ENCODE peak calls at places on chromosomes 11 and 22, in six cellular contexts. One of them, this sample, is unnamed.

GRCh38 chr11:35235944-35236666 is 97.1 kb downstream of the CD44 start:
- DNase-seq in IMR-90: no peak
- DNase-seq in H1: no peak
- DNase-seq in mesendoderm: no peak
- DNase-seq in mesenchymal stem cell: no peak
- DNase-seq in trophoblast cell: no peak
- DNase-seq in this sample: no peak

GRCh38 chr11:61975638-61976419 is 8.4 kb upstream of the FTH1 start:
- DNase-seq in IMR-90: no peak
- DNase-seq in H1: no peak
- DNase-seq in mesendoderm: no peak
- DNase-seq in mesenchymal stem cell: no peak
- DNase-seq in trophoblast cell: no peak
- DNase-seq in this sample: no peak

GRCh38 chr11:42329930-42330555 is 870.6 kb upstream of the LRRC4C start:
- DNase-seq in IMR-90: no peak
- DNase-seq in H1: no peak
- DNase-seq in mesendoderm: no peak
- DNase-seq in mesenchymal stem cell: no peak
- DNase-seq in trophoblast cell: no peak
- DNase-seq in this sample: no peak

GRCh38 chr11:11230802-11231562 is 122.1 kb downstream of the CSNK2A3 start:
- DNase-seq in IMR-90: no peak
- DNase-seq in H1: peak; percentile 79
- DNase-seq in mesendoderm: peak; percentile 64
- DNase-seq in mesenchymal stem cell: no peak
- DNase-seq in trophoblast cell: peak; percentile 22
- DNase-seq in this sample: no peak

GRCh38 chr11:63775221-63775620 is 6.6 kb upstream of the ZFTA start:
- DNase-seq in IMR-90: peak; percentile 40
- DNase-seq in H1: no peak
- DNase-seq in mesendoderm: no peak
- DNase-seq in mesenchymal stem cell: peak; percentile 79
- DNase-seq in trophoblast cell: no peak
- DNase-seq in this sample: no peak

GRCh38 chr22:23121026-23121823 is 20.6 kb downstream of the RSPH14 start:
- DNase-seq in IMR-90: peak; percentile 32
- DNase-seq in H1: no peak
- DNase-seq in mesendoderm: peak; percentile 30
- DNase-seq in mesenchymal stem cell: no peak
- DNase-seq in trophoblast cell: peak; percentile 19
- DNase-seq in this sample: no peak

GRCh38 chr22:31098633-31099110 is 8.7 kb downstream of the SELENOM start:
- DNase-seq in IMR-90: no peak
- DNase-seq in H1: peak; percentile 88
- DNase-seq in mesendoderm: peak; percentile 81
- DNase-seq in mesenchymal stem cell: no peak
- DNase-seq in trophoblast cell: no peak
- DNase-seq in this sample: no peak

GRCh38 chr11:101397941-101398340 is 185.9 kb downstream of the TRPC6 start:
- DNase-seq in IMR-90: no peak
- DNase-seq in H1: no peak
- DNase-seq in mesendoderm: no peak
- DNase-seq in mesenchymal stem cell: no peak
- DNase-seq in trophoblast cell: no peak
- DNase-seq in this sample: no peak

GRCh38 chr11:57972013-57972367 is 51.7 kb upstream of the OR9Q1 start:
- DNase-seq in IMR-90: no peak
- DNase-seq in H1: no peak
- DNase-seq in mesendoderm: no peak
- DNase-seq in mesenchymal stem cell: no peak
- DNase-seq in trophoblast cell: no peak
- DNase-seq in this sample: no peak

GRCh38 chr11:64998141-64998540 is 1.4 kb upstream of the BATF2 start:
- DNase-seq in IMR-90: no peak
- DNase-seq in H1: no peak
- DNase-seq in mesendoderm: peak; percentile 48
- DNase-seq in mesenchymal stem cell: no peak
- DNase-seq in trophoblast cell: peak; percentile 94
- DNase-seq in this sample: no peak

GRCh38 chr22:43205261-43205691 is 18.3 kb upstream of the TTLL12 start:
- DNase-seq in IMR-90: no peak
- DNase-seq in H1: no peak
- DNase-seq in mesendoderm: no peak
- DNase-seq in mesenchymal stem cell: no peak
- DNase-seq in trophoblast cell: no peak
- DNase-seq in this sample: no peak

GRCh38 chr11:77346906-77347603 is 45.6 kb upstream of the GDPD4 start:
- DNase-seq in IMR-90: peak; percentile 94
- DNase-seq in H1: no peak
- DNase-seq in mesendoderm: peak; percentile 87
- DNase-seq in mesenchymal stem cell: peak; percentile 75
- DNase-seq in trophoblast cell: peak; percentile 73
- DNase-seq in this sample: no peak

GRCh38 chr11:130052556-130052955 is 17.1 kb upstream of the APLP2 start:
- DNase-seq in IMR-90: no peak
- DNase-seq in H1: no peak
- DNase-seq in mesendoderm: no peak
- DNase-seq in mesenchymal stem cell: no peak
- DNase-seq in trophoblast cell: no peak
- DNase-seq in this sample: no peak

GRCh38 chr22:30877662-30878515 is 90.7 kb downstream of the MORC2 start:
- DNase-seq in IMR-90: no peak
- DNase-seq in H1: no peak
- DNase-seq in mesendoderm: no peak
- DNase-seq in mesenchymal stem cell: no peak
- DNase-seq in trophoblast cell: no peak
- DNase-seq in this sample: no peak

GRCh38 chr11:82854242-82854641 is 46.0 kb downstream of the PRCP start:
- DNase-seq in IMR-90: peak; percentile 13
- DNase-seq in H1: no peak
- DNase-seq in mesendoderm: no peak
- DNase-seq in mesenchymal stem cell: no peak
- DNase-seq in trophoblast cell: no peak
- DNase-seq in this sample: no peak

GRCh38 chr11:47248304-47248663 is 330 bp downstream of the ACP2 start:
- DNase-seq in IMR-90: peak; percentile 57
- DNase-seq in H1: no peak
- DNase-seq in mesendoderm: no peak
- DNase-seq in mesenchymal stem cell: peak; percentile 61
- DNase-seq in trophoblast cell: no peak
- DNase-seq in this sample: peak; percentile 51

GRCh38 chr11:122922893-122923292 is 40.3 kb downstream of the JHY start:
- DNase-seq in IMR-90: no peak
- DNase-seq in H1: no peak
- DNase-seq in mesendoderm: no peak
- DNase-seq in mesenchymal stem cell: no peak
- DNase-seq in trophoblast cell: peak; percentile 17
- DNase-seq in this sample: no peak

GRCh38 chr22:49418341-49418894 is 409.3 kb downstream of the BRD1 start:
- DNase-seq in IMR-90: no peak
- DNase-seq in H1: no peak
- DNase-seq in mesendoderm: no peak
- DNase-seq in mesenchymal stem cell: no peak
- DNase-seq in trophoblast cell: no peak
- DNase-seq in this sample: no peak

GRCh38 chr11:119341222-119342022 is 739 bp upstream of the C1QTNF5 start:
- DNase-seq in IMR-90: no peak
- DNase-seq in H1: no peak
- DNase-seq in mesendoderm: no peak
- DNase-seq in mesenchymal stem cell: no peak
- DNase-seq in trophoblast cell: no peak
- DNase-seq in this sample: no peak

GRCh38 chr11:26286472-26287066 is 45.4 kb upstream of the ANO3 start:
- DNase-seq in IMR-90: peak; percentile 37
- DNase-seq in H1: no peak
- DNase-seq in mesendoderm: peak; percentile 67
- DNase-seq in mesenchymal stem cell: peak; percentile 62
- DNase-seq in trophoblast cell: peak; percentile 58
- DNase-seq in this sample: peak; percentile 63

GRCh38 chr22:23137905-23138520 is 3.8 kb downstream of the RSPH14 start:
- DNase-seq in IMR-90: no peak
- DNase-seq in H1: no peak
- DNase-seq in mesendoderm: peak; percentile 54
- DNase-seq in mesenchymal stem cell: no peak
- DNase-seq in trophoblast cell: no peak
- DNase-seq in this sample: no peak

GRCh38 chr22:48607901-48608650 is 1219.6 kb downstream of the BRD1 start:
- DNase-seq in IMR-90: no peak
- DNase-seq in H1: no peak
- DNase-seq in mesendoderm: no peak
- DNase-seq in mesenchymal stem cell: no peak
- DNase-seq in trophoblast cell: no peak
- DNase-seq in this sample: no peak

GRCh38 chr11:130999086-130999485 is 82.8 kb upstream of the SNX19 start:
- DNase-seq in IMR-90: peak; percentile 58
- DNase-seq in H1: no peak
- DNase-seq in mesendoderm: no peak
- DNase-seq in mesenchymal stem cell: peak; percentile 45
- DNase-seq in trophoblast cell: no peak
- DNase-seq in this sample: no peak

GRCh38 chr11:128933481-128934178 is 9.0 kb downstream of the TP53AIP1 start:
- DNase-seq in IMR-90: no peak
- DNase-seq in H1: no peak
- DNase-seq in mesendoderm: no peak
- DNase-seq in mesenchymal stem cell: no peak
- DNase-seq in trophoblast cell: no peak
- DNase-seq in this sample: no peak

GRCh38 chr11:76892305-76892704 is 31.6 kb downstream of the ACER3 start:
- DNase-seq in IMR-90: no peak
- DNase-seq in H1: no peak
- DNase-seq in mesendoderm: no peak
- DNase-seq in mesenchymal stem cell: no peak
- DNase-seq in trophoblast cell: no peak
- DNase-seq in this sample: no peak

DNA sequence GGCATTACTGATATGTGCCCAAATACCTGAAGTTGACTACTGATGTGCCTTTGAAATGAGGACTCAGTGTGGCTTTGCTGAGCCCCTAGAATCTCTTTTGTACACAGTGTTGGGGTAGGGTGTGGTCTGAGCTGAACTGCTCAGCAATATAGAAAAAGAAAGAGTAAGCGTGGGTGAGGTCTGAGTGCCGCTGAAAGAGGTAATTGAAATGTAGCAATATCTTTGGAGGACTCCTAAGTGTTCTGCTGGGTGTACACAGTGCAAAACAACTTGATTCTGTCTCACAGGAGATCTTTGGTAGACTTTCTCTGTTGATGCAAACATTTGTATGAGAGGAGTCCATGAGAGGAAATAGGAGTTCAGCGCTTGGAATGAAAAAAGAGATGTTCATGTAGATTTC is 73.7 kb upstream of the PTPN5 start:
- DNase-seq in IMR-90: no peak
- DNase-seq in H1: no peak
- DNase-seq in mesendoderm: no peak
- DNase-seq in mesenchymal stem cell: no peak
- DNase-seq in trophoblast cell: no peak
- DNase-seq in this sample: no peak
- H2AK5ac ChIP-seq in IMR-90: no peak overlapping the region
- H2AK5ac ChIP-seq in H1: no peak overlapping the region
- H2AK5ac ChIP-seq in mesendoderm: no peak overlapping the region
- H2AK5ac ChIP-seq in mesenchymal stem cell: no peak overlapping the region
- H2AK5ac ChIP-seq in trophoblast cell: no peak overlapping the region
- H2AK5ac ChIP-seq in this sample: no peak overlapping the region

GRCh38 chr22:39344046-39344390 is 5.8 kb upstream of the SYNGR1 start:
- DNase-seq in IMR-90: no peak
- DNase-seq in H1: no peak
- DNase-seq in mesendoderm: no peak
- DNase-seq in mesenchymal stem cell: no peak
- DNase-seq in trophoblast cell: peak; percentile 80
- DNase-seq in this sample: no peak
- H3K27ac ChIP-seq in IMR-90: no peak overlapping the region
- H3K27ac ChIP-seq in H1: no peak overlapping the region
- H3K27ac ChIP-seq in mesendoderm: no peak overlapping the region
- H3K27ac ChIP-seq in mesenchymal stem cell: no peak overlapping the region
- H3K27ac ChIP-seq in trophoblast cell: no peak overlapping the region
- H3K27ac ChIP-seq in this sample: no peak overlapping the region

DNA sequence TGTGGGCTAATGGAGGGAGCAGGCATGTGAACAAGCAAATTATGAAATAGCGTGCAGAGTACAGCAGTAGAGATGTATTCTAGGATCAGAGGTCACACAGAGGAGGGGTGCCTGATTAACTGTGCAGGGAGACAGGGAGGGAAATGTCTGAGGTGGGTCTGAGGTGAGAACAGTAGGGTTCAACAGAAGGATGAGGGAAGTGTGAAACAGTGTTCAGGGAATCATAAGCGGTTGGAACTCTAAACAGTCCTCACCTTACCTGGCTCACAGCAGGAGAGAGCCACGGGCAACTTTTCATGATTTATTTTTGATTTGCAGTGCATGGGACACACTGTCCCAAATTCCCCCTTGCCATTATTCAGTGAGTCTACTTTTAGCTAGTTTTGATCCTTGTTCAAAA is 90.5 kb downstream of the PIWIL4 start:
- DNase-seq in IMR-90: no peak
- DNase-seq in H1: no peak
- DNase-seq in mesendoderm: no peak
- DNase-seq in mesenchymal stem cell: no peak
- DNase-seq in trophoblast cell: no peak
- DNase-seq in this sample: no peak
- H2AK5ac ChIP-seq in IMR-90: no peak overlapping the region
- H2AK5ac ChIP-seq in H1: peak overlapping the region; percentile 96
- H2AK5ac ChIP-seq in mesendoderm: no peak overlapping the region
- H2AK5ac ChIP-seq in mesenchymal stem cell: no peak overlapping the region
- H2AK5ac ChIP-seq in trophoblast cell: no peak overlapping the region
- H2AK5ac ChIP-seq in this sample: no peak overlapping the region

GRCh38 chr11:69400140-69400539 is 81.3 kb upstream of the LINC01488 start:
- DNase-seq in IMR-90: no peak
- DNase-seq in H1: no peak
- DNase-seq in mesendoderm: no peak
- DNase-seq in mesenchymal stem cell: no peak
- DNase-seq in trophoblast cell: no peak
- DNase-seq in this sample: no peak
- H3K27ac ChIP-seq in IMR-90: no peak overlapping the region
- H3K27ac ChIP-seq in H1: no peak overlapping the region
- H3K27ac ChIP-seq in mesendoderm: no peak overlapping the region
- H3K27ac ChIP-seq in mesenchymal stem cell: no peak overlapping the region
- H3K27ac ChIP-seq in trophoblast cell: no peak overlapping the region
- H3K27ac ChIP-seq in this sample: no peak overlapping the region

GRCh38 chr11:86500500-86501170 is 125.9 kb downstream of the CCDC81 start:
- DNase-seq in IMR-90: no peak
- DNase-seq in H1: no peak
- DNase-seq in mesendoderm: no peak
- DNase-seq in mesenchymal stem cell: no peak
- DNase-seq in trophoblast cell: no peak
- DNase-seq in this sample: no peak
- H2AK5ac ChIP-seq in IMR-90: no peak overlapping the region
- H2AK5ac ChIP-seq in H1: no peak overlapping the region
- H2AK5ac ChIP-seq in mesendoderm: no peak overlapping the region
- H2AK5ac ChIP-seq in mesenchymal stem cell: peak overlapping the region; percentile 62
- H2AK5ac ChIP-seq in trophoblast cell: no peak overlapping the region
- H2AK5ac ChIP-seq in this sample: no peak overlapping the region

This sample was measured in neuronal stem cell.